ENCODE peak calls at places on chromosomes 13 and 19, in six cellular contexts. One of them, this sample, is unnamed.

GRCh38 chr13:36840718-36841250 is 21.8 kb downstream of the RFXAP start:
- DNase-seq in tibial nerve: no peak
- DNase-seq in ovary: no peak
- DNase-seq in progenitor cell of endocrine pancreas: no peak
- DNase-seq in fibroblast of pulmonary artery: no peak
- DNase-seq in ascending aorta: no peak
- DNase-seq in this sample: no peak

GRCh38 chr13:107834268-107834667 is 381.1 kb downstream of the LIG4 start:
- DNase-seq in tibial nerve: no peak
- DNase-seq in ovary: no peak
- DNase-seq in progenitor cell of endocrine pancreas: no peak
- DNase-seq in fibroblast of pulmonary artery: no peak
- DNase-seq in ascending aorta: no peak
- DNase-seq in this sample: no peak

GRCh38 chr19:55116232-55117062 is 990 bp downstream of the PPP1R12C start:
- DNase-seq in tibial nerve: no peak
- DNase-seq in ovary: peak; percentile 63
- DNase-seq in progenitor cell of endocrine pancreas: no peak
- DNase-seq in fibroblast of pulmonary artery: peak; percentile 71
- DNase-seq in ascending aorta: peak; percentile 84
- DNase-seq in this sample: no peak

GRCh38 chr19:3607398-3608078 is 863 bp upstream of the TBXA2R start:
- DNase-seq in tibial nerve: no peak
- DNase-seq in ovary: peak; percentile 56
- DNase-seq in progenitor cell of endocrine pancreas: no peak
- DNase-seq in fibroblast of pulmonary artery: peak; percentile 51
- DNase-seq in ascending aorta: peak; percentile 82
- DNase-seq in this sample: no peak

GRCh38 chr19:53597023-53597422 is 34.8 kb upstream of the DPRX start:
- DNase-seq in tibial nerve: no peak
- DNase-seq in ovary: no peak
- DNase-seq in progenitor cell of endocrine pancreas: no peak
- DNase-seq in fibroblast of pulmonary artery: no peak
- DNase-seq in ascending aorta: no peak
- DNase-seq in this sample: no peak

GRCh38 chr13:84655677-84656076 is 773.4 kb upstream of the SLITRK1 start:
- DNase-seq in tibial nerve: no peak
- DNase-seq in ovary: no peak
- DNase-seq in progenitor cell of endocrine pancreas: no peak
- DNase-seq in fibroblast of pulmonary artery: peak; percentile 33
- DNase-seq in ascending aorta: no peak
- DNase-seq in this sample: no peak

GRCh38 chr19:10270180-10270615 is 722 bp upstream of the ICAM1 start:
- DNase-seq in tibial nerve: peak; percentile 35
- DNase-seq in ovary: no peak
- DNase-seq in progenitor cell of endocrine pancreas: no peak
- DNase-seq in fibroblast of pulmonary artery: peak; percentile 53
- DNase-seq in ascending aorta: peak; percentile 87
- DNase-seq in this sample: no peak

GRCh38 chr19:7618366-7618765 is 11.0 kb downstream of the XAB2 start:
- DNase-seq in tibial nerve: no peak
- DNase-seq in ovary: no peak
- DNase-seq in progenitor cell of endocrine pancreas: no peak
- DNase-seq in fibroblast of pulmonary artery: no peak
- DNase-seq in ascending aorta: no peak
- DNase-seq in this sample: no peak

GRCh38 chr19:16397791-16398529 is 73.3 kb downstream of the KLF2 start:
- DNase-seq in tibial nerve: peak; percentile 51
- DNase-seq in ovary: no peak
- DNase-seq in progenitor cell of endocrine pancreas: no peak
- DNase-seq in fibroblast of pulmonary artery: no peak
- DNase-seq in ascending aorta: peak; percentile 62
- DNase-seq in this sample: no peak

GRCh38 chr13:26025196-26025595 is 26.6 kb downstream of the SHISA2 start:
- DNase-seq in tibial nerve: no peak
- DNase-seq in ovary: no peak
- DNase-seq in progenitor cell of endocrine pancreas: no peak
- DNase-seq in fibroblast of pulmonary artery: no peak
- DNase-seq in ascending aorta: no peak
- DNase-seq in this sample: no peak

GRCh38 chr19:36577271-36577996 is 4.3 kb upstream of the ZNF529 start:
- DNase-seq in tibial nerve: no peak
- DNase-seq in ovary: no peak
- DNase-seq in progenitor cell of endocrine pancreas: no peak
- DNase-seq in fibroblast of pulmonary artery: no peak
- DNase-seq in ascending aorta: no peak
- DNase-seq in this sample: no peak

GRCh38 chr19:23526302-23526701 is 131.0 kb upstream of the ZNF91 start:
- DNase-seq in tibial nerve: no peak
- DNase-seq in ovary: no peak
- DNase-seq in progenitor cell of endocrine pancreas: no peak
- DNase-seq in fibroblast of pulmonary artery: no peak
- DNase-seq in ascending aorta: no peak
- DNase-seq in this sample: no peak

GRCh38 chr19:12788682-12789097 is 2.6 kb upstream of the JUNB start:
- DNase-seq in tibial nerve: no peak
- DNase-seq in ovary: peak; percentile 87
- DNase-seq in progenitor cell of endocrine pancreas: no peak
- DNase-seq in fibroblast of pulmonary artery: peak; percentile 77
- DNase-seq in ascending aorta: peak; percentile 90
- DNase-seq in this sample: peak; percentile 67

GRCh38 chr13:99265823-99266426 is 7.7 kb upstream of the GPR18 start:
- DNase-seq in tibial nerve: no peak
- DNase-seq in ovary: no peak
- DNase-seq in progenitor cell of endocrine pancreas: no peak
- DNase-seq in fibroblast of pulmonary artery: peak; percentile 72
- DNase-seq in ascending aorta: no peak
- DNase-seq in this sample: no peak
- TF ChIP-seq CTCF in tibial nerve: peak; percentile 50
- TF ChIP-seq CTCF in ovary: no peak
- TF ChIP-seq CTCF in progenitor cell of endocrine pancreas: peak; percentile 70
- TF ChIP-seq CTCF in fibroblast of pulmonary artery: peak; percentile 67
- TF ChIP-seq CTCF in ascending aorta: peak; percentile 43
- TF ChIP-seq CTCF in this sample: no peak

DNA sequence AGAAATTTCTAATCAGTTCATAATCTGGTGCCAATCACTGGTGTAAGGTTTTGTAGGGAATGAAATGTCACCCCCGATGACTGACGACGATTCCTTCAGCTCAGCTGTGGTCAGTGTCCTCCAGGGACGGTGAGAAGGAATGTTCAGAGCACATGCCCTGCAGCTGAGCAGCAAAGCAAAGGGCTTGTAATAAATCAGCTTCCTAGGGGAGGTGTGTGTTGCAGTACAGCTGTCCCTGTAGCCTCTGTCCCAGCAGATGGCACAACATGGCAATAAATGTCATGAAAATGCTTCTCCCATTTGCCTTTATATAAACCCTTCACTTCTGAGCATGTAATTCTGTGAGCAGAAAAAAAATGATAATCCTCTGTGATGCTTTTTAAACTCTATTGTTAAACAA is 102.4 kb downstream of the FAM216B start:
- DNase-seq in tibial nerve: no peak
- DNase-seq in ovary: no peak
- DNase-seq in progenitor cell of endocrine pancreas: no peak
- DNase-seq in fibroblast of pulmonary artery: peak; percentile 79
- DNase-seq in ascending aorta: no peak
- DNase-seq in this sample: no peak
- TF ChIP-seq CTCF in tibial nerve: no peak
- TF ChIP-seq CTCF in ovary: no peak
- TF ChIP-seq CTCF in progenitor cell of endocrine pancreas: no peak
- TF ChIP-seq CTCF in fibroblast of pulmonary artery: peak; percentile 21
- TF ChIP-seq CTCF in ascending aorta: no peak
- TF ChIP-seq CTCF in this sample: no peak

DNA sequence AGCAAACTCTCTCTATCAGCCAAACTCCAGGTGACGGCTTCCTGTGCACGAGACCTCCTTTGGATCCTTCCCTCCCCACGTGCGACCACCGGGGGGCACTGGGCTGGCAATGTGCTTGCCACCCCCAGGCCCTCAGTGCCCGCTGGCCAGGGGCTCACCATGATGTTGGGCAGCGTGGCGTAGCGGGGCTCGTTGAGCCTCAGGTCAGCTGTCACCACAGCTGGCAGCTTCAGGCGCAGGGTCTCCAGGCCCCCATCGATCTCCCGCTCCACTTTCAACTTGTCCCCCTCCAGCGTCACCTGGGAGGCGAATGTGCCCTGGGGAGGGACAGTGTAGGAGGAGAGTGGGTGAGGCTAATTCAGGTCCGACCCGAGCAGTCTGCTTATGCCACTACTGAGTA is 4.8 kb upstream of the VSIG10L start:
- DNase-seq in tibial nerve: no peak
- DNase-seq in ovary: no peak
- DNase-seq in progenitor cell of endocrine pancreas: no peak
- DNase-seq in fibroblast of pulmonary artery: no peak
- DNase-seq in ascending aorta: no peak
- DNase-seq in this sample: no peak
- TF ChIP-seq CTCF in tibial nerve: no peak
- TF ChIP-seq CTCF in ovary: no peak
- TF ChIP-seq CTCF in progenitor cell of endocrine pancreas: no peak
- TF ChIP-seq CTCF in fibroblast of pulmonary artery: no peak
- TF ChIP-seq CTCF in ascending aorta: no peak
- TF ChIP-seq CTCF in this sample: no peak

GRCh38 chr13:94431987-94432386 is 47.5 kb downstream of the DCT start:
- DNase-seq in tibial nerve: no peak
- DNase-seq in ovary: no peak
- DNase-seq in progenitor cell of endocrine pancreas: no peak
- DNase-seq in fibroblast of pulmonary artery: no peak
- DNase-seq in ascending aorta: no peak
- DNase-seq in this sample: no peak

GRCh38 chr13:94427313-94427712 is 52.2 kb downstream of the DCT start:
- DNase-seq in tibial nerve: no peak
- DNase-seq in ovary: no peak
- DNase-seq in progenitor cell of endocrine pancreas: no peak
- DNase-seq in fibroblast of pulmonary artery: no peak
- DNase-seq in ascending aorta: no peak
- DNase-seq in this sample: no peak

GRCh38 chr13:94435604-94436226 is 43.8 kb downstream of the DCT start:
- DNase-seq in tibial nerve: no peak
- DNase-seq in ovary: no peak
- DNase-seq in progenitor cell of endocrine pancreas: no peak
- DNase-seq in fibroblast of pulmonary artery: peak; percentile 70
- DNase-seq in ascending aorta: no peak
- DNase-seq in this sample: no peak

GRCh38 chr13:94433055-94433947 is 46.2 kb downstream of the DCT start:
- DNase-seq in tibial nerve: no peak
- DNase-seq in ovary: no peak
- DNase-seq in progenitor cell of endocrine pancreas: no peak
- DNase-seq in fibroblast of pulmonary artery: peak; percentile 23
- DNase-seq in ascending aorta: no peak
- DNase-seq in this sample: no peak

DNA sequence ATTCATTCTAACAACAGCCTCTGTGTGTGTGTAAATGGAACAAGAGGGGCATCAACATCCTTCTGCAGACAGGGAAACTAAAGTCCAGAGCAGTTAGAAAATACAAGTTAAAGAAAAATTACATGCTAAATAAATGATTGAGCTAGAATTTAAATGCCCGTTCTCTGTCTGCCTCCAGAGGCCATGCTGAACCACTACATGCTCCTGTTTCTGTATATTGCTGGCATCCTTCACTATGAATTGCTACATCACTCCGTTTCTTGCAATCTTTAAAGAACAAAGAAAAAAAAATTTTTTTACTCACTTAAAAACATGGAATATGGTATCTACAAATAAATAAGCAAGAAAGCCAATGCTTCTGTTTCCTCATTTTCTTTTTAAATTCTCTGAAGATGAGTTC is 47.9 kb downstream of the DCT start:
- DNase-seq in tibial nerve: no peak
- DNase-seq in ovary: no peak
- DNase-seq in progenitor cell of endocrine pancreas: no peak
- DNase-seq in fibroblast of pulmonary artery: peak; percentile 58
- DNase-seq in ascending aorta: no peak
- DNase-seq in this sample: no peak
- TF ChIP-seq CTCF in tibial nerve: no peak
- TF ChIP-seq CTCF in ovary: no peak
- TF ChIP-seq CTCF in progenitor cell of endocrine pancreas: no peak
- TF ChIP-seq CTCF in fibroblast of pulmonary artery: peak; percentile 34
- TF ChIP-seq CTCF in ascending aorta: no peak
- TF ChIP-seq CTCF in this sample: no peak

GRCh38 chr19:19595171-19595701 is 23.3 kb downstream of the PBX4 start:
- DNase-seq in tibial nerve: no peak
- DNase-seq in ovary: no peak
- DNase-seq in progenitor cell of endocrine pancreas: no peak
- DNase-seq in fibroblast of pulmonary artery: peak; percentile 14
- DNase-seq in ascending aorta: no peak
- DNase-seq in this sample: no peak
- TF ChIP-seq CTCF in tibial nerve: no peak
- TF ChIP-seq CTCF in ovary: no peak
- TF ChIP-seq CTCF in progenitor cell of endocrine pancreas: no peak
- TF ChIP-seq CTCF in fibroblast of pulmonary artery: no peak
- TF ChIP-seq CTCF in ascending aorta: no peak
- TF ChIP-seq CTCF in this sample: no peak

GRCh38 chr19:13961826-13962737 is 9.8 kb downstream of the DCAF15 start:
- DNase-seq in tibial nerve: no peak
- DNase-seq in ovary: no peak
- DNase-seq in progenitor cell of endocrine pancreas: no peak
- DNase-seq in fibroblast of pulmonary artery: no peak
- DNase-seq in ascending aorta: no peak
- DNase-seq in this sample: no peak
- TF ChIP-seq CTCF in tibial nerve: no peak
- TF ChIP-seq CTCF in ovary: no peak
- TF ChIP-seq CTCF in progenitor cell of endocrine pancreas: no peak
- TF ChIP-seq CTCF in fibroblast of pulmonary artery: no peak
- TF ChIP-seq CTCF in ascending aorta: no peak
- TF ChIP-seq CTCF in this sample: no peak

GRCh38 chr19:925912-926594 is at the start of gene ARID3A:
- DNase-seq in tibial nerve: no peak
- DNase-seq in ovary: no peak
- DNase-seq in progenitor cell of endocrine pancreas: no peak
- DNase-seq in fibroblast of pulmonary artery: peak; percentile 66
- DNase-seq in ascending aorta: no peak
- DNase-seq in this sample: no peak
- TF ChIP-seq CTCF in tibial nerve: no peak
- TF ChIP-seq CTCF in ovary: no peak
- TF ChIP-seq CTCF in progenitor cell of endocrine pancreas: no peak
- TF ChIP-seq CTCF in fibroblast of pulmonary artery: no peak
- TF ChIP-seq CTCF in ascending aorta: no peak
- TF ChIP-seq CTCF in this sample: peak; percentile 9

DNA sequence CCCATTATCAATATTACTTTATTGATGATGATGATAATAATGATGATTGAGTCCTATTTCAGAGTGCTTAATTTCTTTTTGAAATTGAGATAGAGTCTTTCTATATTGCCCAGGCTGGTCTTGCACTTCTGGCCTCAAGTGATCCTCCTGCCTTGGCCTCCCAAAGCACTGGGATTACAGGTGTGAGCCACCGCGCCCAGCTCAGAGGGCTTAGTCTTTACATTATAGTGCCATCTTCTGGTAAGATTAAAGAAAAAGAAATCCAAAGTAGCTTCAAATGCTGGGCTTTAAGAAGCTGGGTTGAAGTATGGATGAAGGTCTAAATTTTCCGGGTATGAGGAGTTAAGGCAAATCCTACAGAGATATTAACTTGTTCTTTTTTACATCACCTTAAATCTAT is 3.4 kb upstream of the ZNF333 start:
- DNase-seq in tibial nerve: no peak
- DNase-seq in ovary: no peak
- DNase-seq in progenitor cell of endocrine pancreas: no peak
- DNase-seq in fibroblast of pulmonary artery: peak; percentile 42
- DNase-seq in ascending aorta: no peak
- DNase-seq in this sample: no peak
- TF ChIP-seq CTCF in tibial nerve: peak; percentile 25
- TF ChIP-seq CTCF in ovary: no peak
- TF ChIP-seq CTCF in progenitor cell of endocrine pancreas: peak; percentile 24
- TF ChIP-seq CTCF in fibroblast of pulmonary artery: peak; percentile 23
- TF ChIP-seq CTCF in ascending aorta: no peak
- TF ChIP-seq CTCF in this sample: no peak

This sample was measured in mesothelial cell of epicardium.